ENCODE peak calls at places on chromosomes 4 and X, in ten cellular contexts. One of them, this sample, is unnamed.

GRCh38 chr4:138668309-138668708 is 347.3 kb upstream of the NOCT start:
- DNase-seq in suprapubic skin: no peak
- DNase-seq in Panc1: no peak
- DNase-seq in SK-N-SH: no peak
- DNase-seq in H1: no peak
- DNase-seq in GM23338: no peak
- DNase-seq in K562: no peak
- DNase-seq in sigmoid colon: no peak
- DNase-seq in vagina: no peak
- DNase-seq in HCT116: no peak
- DNase-seq in this sample: no peak

GRCh38 chrX:130174937-130175336 is 3.2 kb downstream of the RAB33A start:
- DNase-seq in SK-N-SH: no peak
- DNase-seq in GM23338: no peak
- DNase-seq in suprapubic skin: no peak
- DNase-seq in H1: no peak
- DNase-seq in Panc1: no peak
- DNase-seq in HCT116: no peak
- DNase-seq in K562: no peak
- DNase-seq in vagina: no peak
- DNase-seq in sigmoid colon: no peak
- DNase-seq in this sample: no peak

GRCh38 chr4:172134536-172134935 is 321.3 kb downstream of the GALNTL6 start:
- DNase-seq in HCT116: no peak
- DNase-seq in Panc1: no peak
- DNase-seq in SK-N-SH: no peak
- DNase-seq in H1: no peak
- DNase-seq in vagina: no peak
- DNase-seq in GM23338: no peak
- DNase-seq in sigmoid colon: no peak
- DNase-seq in suprapubic skin: no peak
- DNase-seq in K562: no peak
- DNase-seq in this sample: no peak

GRCh38 chr4:168540865-168541607 is 44.2 kb downstream of the PALLD start:
- DNase-seq in GM23338: no peak
- DNase-seq in Panc1: no peak
- DNase-seq in SK-N-SH: no peak
- DNase-seq in vagina: no peak
- DNase-seq in sigmoid colon: no peak
- DNase-seq in HCT116: peak; percentile 36
- DNase-seq in K562: no peak
- DNase-seq in suprapubic skin: no peak
- DNase-seq in H1: no peak
- DNase-seq in this sample: no peak

GRCh38 chr4:170589597-170590191 is 499.9 kb upstream of the AADAT start:
- DNase-seq in SK-N-SH: peak; percentile 41
- DNase-seq in H1: no peak
- DNase-seq in suprapubic skin: no peak
- DNase-seq in vagina: no peak
- DNase-seq in GM23338: peak; percentile 63
- DNase-seq in Panc1: peak; percentile 8
- DNase-seq in sigmoid colon: no peak
- DNase-seq in HCT116: peak; percentile 51
- DNase-seq in K562: no peak
- DNase-seq in this sample: no peak

GRCh38 chr4:152709675-152710438 is 30.1 kb upstream of the TMEM154 start:
- DNase-seq in SK-N-SH: no peak
- DNase-seq in suprapubic skin: no peak
- DNase-seq in HCT116: no peak
- DNase-seq in H1: no peak
- DNase-seq in vagina: no peak
- DNase-seq in GM23338: peak; percentile 17
- DNase-seq in K562: no peak
- DNase-seq in Panc1: no peak
- DNase-seq in sigmoid colon: no peak
- DNase-seq in this sample: peak; percentile 10

GRCh38 chr4:109576462-109576861 is 16.4 kb downstream of the MCUB start:
- DNase-seq in SK-N-SH: no peak
- DNase-seq in vagina: no peak
- DNase-seq in sigmoid colon: no peak
- DNase-seq in suprapubic skin: no peak
- DNase-seq in Panc1: no peak
- DNase-seq in H1: no peak
- DNase-seq in GM23338: no peak
- DNase-seq in K562: peak; percentile 58
- DNase-seq in HCT116: no peak
- DNase-seq in this sample: no peak

GRCh38 chr4:26484032-26484515 is 6.2 kb downstream of the CCKAR start:
- DNase-seq in SK-N-SH: no peak
- DNase-seq in K562: no peak
- DNase-seq in H1: no peak
- DNase-seq in vagina: no peak
- DNase-seq in sigmoid colon: peak; percentile 72
- DNase-seq in suprapubic skin: no peak
- DNase-seq in Panc1: no peak
- DNase-seq in HCT116: no peak
- DNase-seq in GM23338: no peak
- DNase-seq in this sample: no peak

GRCh38 chr4:182929296-182929695 is 12.1 kb upstream of the DCTD start:
- DNase-seq in H1: no peak
- DNase-seq in vagina: no peak
- DNase-seq in HCT116: no peak
- DNase-seq in sigmoid colon: no peak
- DNase-seq in SK-N-SH: no peak
- DNase-seq in K562: no peak
- DNase-seq in GM23338: no peak
- DNase-seq in Panc1: no peak
- DNase-seq in suprapubic skin: no peak
- DNase-seq in this sample: no peak

GRCh38 chr4:134147941-134148340 is 53.6 kb downstream of the PABPC4L start:
- DNase-seq in H1: no peak
- DNase-seq in SK-N-SH: no peak
- DNase-seq in GM23338: no peak
- DNase-seq in suprapubic skin: no peak
- DNase-seq in sigmoid colon: no peak
- DNase-seq in K562: no peak
- DNase-seq in HCT116: no peak
- DNase-seq in Panc1: no peak
- DNase-seq in vagina: no peak
- DNase-seq in this sample: no peak

GRCh38 chrX:108271397-108271787 is 166.8 kb downstream of the COL4A6 start:
- DNase-seq in sigmoid colon: no peak
- DNase-seq in HCT116: no peak
- DNase-seq in K562: no peak
- DNase-seq in H1: no peak
- DNase-seq in GM23338: no peak
- DNase-seq in suprapubic skin: no peak
- DNase-seq in Panc1: no peak
- DNase-seq in SK-N-SH: no peak
- DNase-seq in vagina: no peak
- DNase-seq in this sample: no peak

GRCh38 chrX:153438522-153438921 is 7.3 kb downstream of the TREX2 start:
- DNase-seq in sigmoid colon: no peak
- DNase-seq in GM23338: no peak
- DNase-seq in Panc1: no peak
- DNase-seq in H1: no peak
- DNase-seq in suprapubic skin: no peak
- DNase-seq in SK-N-SH: no peak
- DNase-seq in K562: peak; percentile 52
- DNase-seq in HCT116: no peak
- DNase-seq in vagina: no peak
- DNase-seq in this sample: no peak

DNA sequence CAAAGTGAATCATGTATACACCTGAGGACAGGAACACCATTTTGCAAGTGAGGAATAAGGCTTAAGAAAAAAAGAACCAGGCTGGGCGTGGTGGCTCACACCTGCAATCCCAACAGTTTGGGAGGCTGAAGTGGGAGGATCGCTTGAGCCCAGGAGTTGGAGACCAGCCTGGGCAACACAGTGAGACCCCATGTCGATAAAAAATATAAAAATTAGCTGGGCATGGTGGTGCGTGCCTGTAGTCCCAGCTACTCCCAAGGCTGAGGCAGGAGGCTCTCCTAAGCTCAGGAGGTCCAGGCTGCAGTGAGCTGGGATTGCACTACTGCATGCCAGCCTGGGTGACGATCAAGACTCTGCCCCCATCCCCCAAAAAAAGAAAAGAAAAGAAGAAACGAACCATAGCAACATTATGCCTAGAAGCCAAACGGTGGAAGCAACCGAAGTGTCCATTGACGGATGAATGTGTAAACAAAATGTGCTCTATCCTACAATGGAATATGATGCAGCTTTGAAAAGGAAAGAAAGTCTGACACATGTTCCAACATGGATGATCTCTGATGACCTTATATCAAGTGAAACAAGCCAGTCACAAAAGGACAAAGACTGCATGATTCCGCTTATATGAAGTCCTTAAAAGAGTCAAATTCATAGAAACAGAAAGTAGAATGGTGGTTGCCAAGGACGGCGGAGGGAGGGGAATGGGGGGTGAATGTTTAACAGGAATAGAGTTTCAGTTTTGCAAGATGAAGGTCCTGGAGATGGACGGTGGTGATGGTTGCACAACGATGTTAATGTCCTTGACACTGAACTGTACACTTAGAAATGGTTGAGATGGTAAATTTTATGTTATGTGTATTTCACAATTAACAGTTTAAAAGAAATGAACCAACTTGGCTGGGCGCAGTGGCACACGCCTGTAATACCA is 8.6 kb upstream of the KIAA0232 start:
- DNase-seq in vagina: no peak
- DNase-seq in HCT116: no peak
- DNase-seq in Panc1: no peak
- DNase-seq in H1: no peak
- DNase-seq in K562: no peak
- DNase-seq in GM23338: no peak
- DNase-seq in SK-N-SH: no peak
- DNase-seq in sigmoid colon: no peak
- DNase-seq in suprapubic skin: no peak
- DNase-seq in this sample: no peak
- TF ChIP-seq POLR2AphosphoS5 in vagina: no peak
- TF ChIP-seq POLR2AphosphoS5 in HCT116: no peak
- TF ChIP-seq POLR2AphosphoS5 in Panc1: no peak
- TF ChIP-seq POLR2AphosphoS5 in H1: no peak
- TF ChIP-seq POLR2AphosphoS5 in K562: no peak
- TF ChIP-seq POLR2AphosphoS5 in GM23338: no peak
- TF ChIP-seq POLR2AphosphoS5 in SK-N-SH: no peak
- TF ChIP-seq POLR2AphosphoS5 in sigmoid colon: no peak
- TF ChIP-seq POLR2AphosphoS5 in suprapubic skin: no peak
- TF ChIP-seq POLR2AphosphoS5 in this sample: no peak

DNA sequence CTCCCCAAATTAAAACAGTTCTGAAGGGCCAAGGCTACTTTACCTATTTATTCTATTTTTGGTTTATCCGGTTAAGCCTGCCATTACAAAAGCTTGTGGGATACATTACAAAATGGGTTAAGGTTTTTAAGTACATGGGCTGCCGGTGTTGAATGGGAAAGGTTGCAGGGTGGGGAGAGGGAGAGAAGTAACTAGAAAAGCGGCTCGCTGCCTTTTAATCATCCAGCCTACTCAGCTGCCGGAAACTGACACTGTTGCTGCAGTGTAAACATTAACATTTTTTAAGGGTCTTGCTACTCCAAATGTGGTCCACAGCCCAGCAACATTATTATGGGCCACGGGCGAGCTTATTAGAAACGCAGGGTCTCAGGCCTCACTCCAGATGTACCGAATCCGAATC is 1.5 kb upstream of the IL1RAPL1 start:
- DNase-seq in suprapubic skin: no peak
- DNase-seq in Panc1: no peak
- DNase-seq in H1: no peak
- DNase-seq in sigmoid colon: no peak
- DNase-seq in SK-N-SH: no peak
- DNase-seq in K562: no peak
- DNase-seq in vagina: no peak
- DNase-seq in GM23338: no peak
- DNase-seq in HCT116: no peak
- DNase-seq in this sample: no peak
- H3K4me3 ChIP-seq in suprapubic skin: no peak overlapping the region
- H3K4me3 ChIP-seq in Panc1: no peak overlapping the region
- H3K4me3 ChIP-seq in H1: peak overlapping the region; percentile 64
- H3K4me3 ChIP-seq in sigmoid colon: no peak overlapping the region
- H3K4me3 ChIP-seq in SK-N-SH: no peak overlapping the region
- H3K4me3 ChIP-seq in K562: no peak overlapping the region
- H3K4me3 ChIP-seq in vagina: peak overlapping the region; percentile 31
- H3K4me3 ChIP-seq in GM23338: peak overlapping the region; percentile 64
- H3K4me3 ChIP-seq in HCT116: peak overlapping the region; percentile 56
- H3K4me3 ChIP-seq in this sample: no peak overlapping the region

GRCh38 chr4:118964891-118965411 is 76.3 kb downstream of the SYNPO2 start:
- DNase-seq in SK-N-SH: no peak
- DNase-seq in GM23338: no peak
- DNase-seq in vagina: no peak
- DNase-seq in K562: no peak
- DNase-seq in suprapubic skin: no peak
- DNase-seq in HCT116: no peak
- DNase-seq in Panc1: no peak
- DNase-seq in sigmoid colon: no peak
- DNase-seq in H1: no peak
- DNase-seq in this sample: no peak
- TF ChIP-seq POLR2AphosphoS5 in SK-N-SH: no peak
- TF ChIP-seq POLR2AphosphoS5 in GM23338: no peak
- TF ChIP-seq POLR2AphosphoS5 in vagina: no peak
- TF ChIP-seq POLR2AphosphoS5 in K562: no peak
- TF ChIP-seq POLR2AphosphoS5 in suprapubic skin: no peak
- TF ChIP-seq POLR2AphosphoS5 in HCT116: no peak
- TF ChIP-seq POLR2AphosphoS5 in Panc1: no peak
- TF ChIP-seq POLR2AphosphoS5 in sigmoid colon: peak; percentile 41
- TF ChIP-seq POLR2AphosphoS5 in H1: no peak
- TF ChIP-seq POLR2AphosphoS5 in this sample: no peak

DNA sequence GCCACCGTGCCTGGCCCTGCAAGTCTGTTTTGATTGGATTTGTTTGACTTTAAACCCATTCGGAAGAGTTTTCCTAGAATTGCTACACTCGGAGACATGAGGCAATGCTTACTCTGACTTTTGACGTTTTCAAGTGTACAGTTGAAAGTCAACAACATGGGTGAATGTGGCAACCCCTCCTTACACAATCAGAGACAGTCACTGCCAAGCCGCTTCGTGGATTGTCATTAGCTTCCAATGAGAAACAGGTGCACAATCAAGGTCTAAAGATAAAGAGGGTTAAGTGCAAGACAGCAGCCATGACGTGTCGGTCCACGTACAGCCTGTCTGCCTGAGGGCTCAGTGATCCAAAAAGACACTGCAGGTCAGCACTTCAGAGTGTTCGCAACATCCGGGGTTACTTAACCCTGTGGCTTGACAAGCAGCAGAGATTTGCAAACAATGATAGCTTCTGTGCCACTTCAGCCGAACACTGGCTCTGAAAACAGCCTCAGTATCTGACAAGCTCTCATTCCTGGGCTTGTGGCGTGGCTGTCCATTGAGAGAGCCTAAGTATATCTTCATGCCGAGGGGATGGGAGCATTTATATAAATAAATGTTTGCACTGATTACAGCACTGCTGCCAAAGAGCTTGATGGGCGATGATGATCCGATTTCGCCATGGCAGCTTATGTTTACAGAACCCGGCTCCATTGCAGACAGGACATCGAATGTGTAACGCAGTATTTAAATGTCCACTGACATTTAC is 180.0 kb downstream of the DHRSX start:
- DNase-seq in vagina: no peak
- DNase-seq in GM23338: no peak
- DNase-seq in K562: no peak
- DNase-seq in H1: no peak
- DNase-seq in HCT116: no peak
- DNase-seq in SK-N-SH: peak; percentile 37
- DNase-seq in Panc1: no peak
- DNase-seq in suprapubic skin: no peak
- DNase-seq in sigmoid colon: no peak
- DNase-seq in this sample: no peak
- H3K4me3 ChIP-seq in vagina: no peak overlapping the region
- H3K4me3 ChIP-seq in GM23338: no peak overlapping the region
- H3K4me3 ChIP-seq in K562: no peak overlapping the region
- H3K4me3 ChIP-seq in H1: no peak overlapping the region
- H3K4me3 ChIP-seq in HCT116: no peak overlapping the region
- H3K4me3 ChIP-seq in SK-N-SH: no peak overlapping the region
- H3K4me3 ChIP-seq in Panc1: no peak overlapping the region
- H3K4me3 ChIP-seq in suprapubic skin: no peak overlapping the region
- H3K4me3 ChIP-seq in sigmoid colon: no peak overlapping the region
- H3K4me3 ChIP-seq in this sample: no peak overlapping the region